ENCODE peak calls at places on chromosomes 3 and 15, in six cellular contexts. One of them, this sample, is unnamed.

GRCh38 chr3:37770938-37771918 is 90.5 kb upstream of the CTDSPL start:
- DNase-seq in SK-N-SH: peak; percentile 41
- DNase-seq in H1: no peak
- DNase-seq in A549: no peak
- DNase-seq in HepG2: no peak
- DNase-seq in K562: peak; percentile 38
- DNase-seq in this sample: no peak

GRCh38 chr3:193850084-193850619 is 257.1 kb downstream of the OPA1 start:
- DNase-seq in SK-N-SH: no peak
- DNase-seq in H1: no peak
- DNase-seq in A549: no peak
- DNase-seq in HepG2: no peak
- DNase-seq in K562: no peak
- DNase-seq in this sample: no peak

GRCh38 chr15:90013503-90013937 is 12.4 kb downstream of the ZNF710 start:
- DNase-seq in SK-N-SH: no peak
- DNase-seq in H1: no peak
- DNase-seq in A549: no peak
- DNase-seq in HepG2: no peak
- DNase-seq in K562: no peak
- DNase-seq in this sample: no peak

GRCh38 chr3:179266701-179267211 is 15.8 kb upstream of the KCNMB3 start:
- DNase-seq in SK-N-SH: no peak
- DNase-seq in H1: no peak
- DNase-seq in A549: no peak
- DNase-seq in HepG2: no peak
- DNase-seq in K562: no peak
- DNase-seq in this sample: no peak

GRCh38 chr3:143402602-143403001 is 283.0 kb downstream of the CHST2 start:
- DNase-seq in SK-N-SH: no peak
- DNase-seq in H1: no peak
- DNase-seq in A549: no peak
- DNase-seq in HepG2: no peak
- DNase-seq in K562: no peak
- DNase-seq in this sample: no peak

GRCh38 chr3:172104471-172105072 is 65.2 kb downstream of the FNDC3B start:
- DNase-seq in SK-N-SH: peak; percentile 12
- DNase-seq in H1: no peak
- DNase-seq in A549: no peak
- DNase-seq in HepG2: no peak
- DNase-seq in K562: peak; percentile 59
- DNase-seq in this sample: no peak

GRCh38 chr15:101295607-101296225 is 668 bp upstream of the SNRPA1 start:
- DNase-seq in SK-N-SH: no peak
- DNase-seq in H1: no peak
- DNase-seq in A549: no peak
- DNase-seq in HepG2: no peak
- DNase-seq in K562: no peak
- DNase-seq in this sample: no peak

GRCh38 chr15:98779463-98780071 is 131.2 kb downstream of the IGF1R start:
- DNase-seq in SK-N-SH: peak; percentile 76
- DNase-seq in H1: peak; percentile 82
- DNase-seq in A549: peak; percentile 85
- DNase-seq in HepG2: peak; percentile 64
- DNase-seq in K562: peak; percentile 76
- DNase-seq in this sample: peak; percentile 41

GRCh38 chr3:38966956-38967795 is 84.6 kb downstream of the SCN11A start:
- DNase-seq in SK-N-SH: no peak
- DNase-seq in H1: no peak
- DNase-seq in A549: no peak
- DNase-seq in HepG2: no peak
- DNase-seq in K562: no peak
- DNase-seq in this sample: no peak

GRCh38 chr15:70023769-70024491 is 73.8 kb downstream of the TLE3 start:
- DNase-seq in SK-N-SH: no peak
- DNase-seq in H1: no peak
- DNase-seq in A549: no peak
- DNase-seq in HepG2: no peak
- DNase-seq in K562: no peak
- DNase-seq in this sample: no peak

GRCh38 chr3:170419301-170420087 is 826 bp downstream of the CLDN11 start:
- DNase-seq in SK-N-SH: peak; percentile 32
- DNase-seq in H1: no peak
- DNase-seq in A549: no peak
- DNase-seq in HepG2: no peak
- DNase-seq in K562: no peak
- DNase-seq in this sample: no peak

GRCh38 chr3:124363451-124363850 is 366.8 kb upstream of the UMPS start:
- DNase-seq in SK-N-SH: no peak
- DNase-seq in H1: no peak
- DNase-seq in A549: no peak
- DNase-seq in HepG2: no peak
- DNase-seq in K562: no peak
- DNase-seq in this sample: no peak

GRCh38 chr3:32303977-32304376 is 65.5 kb downstream of the CMTM8 start:
- DNase-seq in SK-N-SH: no peak
- DNase-seq in H1: no peak
- DNase-seq in A549: no peak
- DNase-seq in HepG2: no peak
- DNase-seq in K562: no peak
- DNase-seq in this sample: no peak

DNA sequence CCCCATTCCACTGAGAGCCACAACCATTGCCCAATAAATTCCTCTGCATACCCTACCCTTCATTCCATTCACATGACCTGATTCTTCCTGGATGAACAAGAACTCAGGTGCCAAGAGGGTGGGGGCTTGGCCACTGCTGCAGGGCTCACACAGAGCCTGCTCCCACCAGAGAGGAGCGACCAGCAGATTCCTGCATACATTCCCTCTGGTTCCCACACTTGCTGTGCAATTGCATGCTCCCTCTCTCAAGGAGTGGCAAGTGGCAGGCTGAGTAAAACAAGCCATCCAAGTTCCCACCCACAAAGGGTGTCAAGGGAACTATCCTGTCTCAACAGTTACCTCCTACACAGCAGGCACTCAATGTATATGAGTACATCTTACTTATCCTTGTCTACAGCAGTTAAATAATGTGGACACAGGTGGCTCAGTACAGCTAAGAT is 217.7 kb downstream of the ALCAM start:
- DNase-seq in SK-N-SH: no peak
- DNase-seq in H1: no peak
- DNase-seq in A549: no peak
- DNase-seq in HepG2: no peak
- DNase-seq in K562: no peak
- DNase-seq in this sample: no peak
- TF ChIP-seq CHD2 in SK-N-SH: no peak
- TF ChIP-seq CHD2 in H1: no peak
- TF ChIP-seq CHD2 in A549: no peak
- TF ChIP-seq CHD2 in HepG2: no peak
- TF ChIP-seq CHD2 in K562: no peak
- TF ChIP-seq CHD2 in this sample: no peak

DNA sequence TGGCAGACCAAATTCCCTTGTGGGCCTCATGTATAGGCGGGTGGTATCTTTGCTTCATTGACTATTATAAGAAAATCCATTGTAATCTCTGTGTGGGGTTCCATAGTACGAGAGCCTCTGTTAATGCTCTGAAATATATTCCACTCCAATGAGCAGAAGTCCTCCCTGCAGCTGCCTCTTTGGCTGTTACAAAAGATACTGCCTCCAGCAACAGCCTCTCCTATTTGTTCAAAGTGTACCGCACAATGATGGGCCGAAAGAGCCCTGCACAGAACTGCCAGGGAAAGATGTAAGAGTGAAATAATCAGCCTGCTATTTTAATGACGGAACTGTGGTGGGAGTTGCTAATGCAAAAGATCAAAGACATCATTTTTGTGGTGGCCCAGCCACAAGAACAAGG is 48.9 kb downstream of the GRK7 start:
- DNase-seq in SK-N-SH: no peak
- DNase-seq in H1: no peak
- DNase-seq in A549: no peak
- DNase-seq in HepG2: no peak
- DNase-seq in K562: no peak
- DNase-seq in this sample: no peak
- TF ChIP-seq CHD2 in SK-N-SH: no peak
- TF ChIP-seq CHD2 in H1: no peak
- TF ChIP-seq CHD2 in A549: no peak
- TF ChIP-seq CHD2 in HepG2: no peak
- TF ChIP-seq CHD2 in K562: no peak
- TF ChIP-seq CHD2 in this sample: no peak

GRCh38 chr15:71145648-71146047 is 30.4 kb downstream of the THSD4 start:
- DNase-seq in SK-N-SH: no peak
- DNase-seq in H1: no peak
- DNase-seq in A549: no peak
- DNase-seq in HepG2: no peak
- DNase-seq in K562: no peak
- DNase-seq in this sample: no peak
- TF ChIP-seq CHD2 in SK-N-SH: no peak
- TF ChIP-seq CHD2 in H1: no peak
- TF ChIP-seq CHD2 in A549: no peak
- TF ChIP-seq CHD2 in HepG2: no peak
- TF ChIP-seq CHD2 in K562: no peak
- TF ChIP-seq CHD2 in this sample: no peak

GRCh38 chr3:176399193-176399592 is 798.1 kb downstream of the TBL1XR1 start:
- DNase-seq in SK-N-SH: no peak
- DNase-seq in H1: no peak
- DNase-seq in A549: no peak
- DNase-seq in HepG2: no peak
- DNase-seq in K562: no peak
- DNase-seq in this sample: no peak

GRCh38 chr3:176395269-176395668 is 802.0 kb downstream of the TBL1XR1 start:
- DNase-seq in SK-N-SH: no peak
- DNase-seq in H1: no peak
- DNase-seq in A549: no peak
- DNase-seq in HepG2: no peak
- DNase-seq in K562: no peak
- DNase-seq in this sample: no peak
- TF ChIP-seq CHD2 in SK-N-SH: no peak
- TF ChIP-seq CHD2 in H1: no peak
- TF ChIP-seq CHD2 in A549: no peak
- TF ChIP-seq CHD2 in HepG2: no peak
- TF ChIP-seq CHD2 in K562: no peak
- TF ChIP-seq CHD2 in this sample: no peak

GRCh38 chr3:159830523-159831151 is 158.0 kb upstream of the IL12A start:
- DNase-seq in SK-N-SH: no peak
- DNase-seq in H1: no peak
- DNase-seq in A549: no peak
- DNase-seq in HepG2: no peak
- DNase-seq in K562: no peak
- DNase-seq in this sample: no peak

GRCh38 chr3:159832024-159832423 is 156.6 kb upstream of the IL12A start:
- DNase-seq in SK-N-SH: no peak
- DNase-seq in H1: no peak
- DNase-seq in A549: no peak
- DNase-seq in HepG2: no peak
- DNase-seq in K562: no peak
- DNase-seq in this sample: peak; percentile 25

GRCh38 chr3:159831466-159831865 is 157.2 kb upstream of the IL12A start:
- DNase-seq in SK-N-SH: no peak
- DNase-seq in H1: no peak
- DNase-seq in A549: no peak
- DNase-seq in HepG2: no peak
- DNase-seq in K562: no peak
- DNase-seq in this sample: no peak

GRCh38 chr3:159828542-159828943 is 160.1 kb upstream of the IL12A start:
- DNase-seq in SK-N-SH: peak; percentile 74
- DNase-seq in H1: no peak
- DNase-seq in A549: peak; percentile 38
- DNase-seq in HepG2: peak; percentile 3
- DNase-seq in K562: peak; percentile 11
- DNase-seq in this sample: no peak

GRCh38 chr3:159829056-159829995 is 159.3 kb upstream of the IL12A start:
- DNase-seq in SK-N-SH: peak; percentile 70
- DNase-seq in H1: no peak
- DNase-seq in A549: no peak
- DNase-seq in HepG2: peak; percentile 20
- DNase-seq in K562: no peak
- DNase-seq in this sample: no peak
- TF ChIP-seq CHD2 in SK-N-SH: peak; percentile 78
- TF ChIP-seq CHD2 in H1: no peak
- TF ChIP-seq CHD2 in A549: no peak
- TF ChIP-seq CHD2 in HepG2: no peak
- TF ChIP-seq CHD2 in K562: no peak
- TF ChIP-seq CHD2 in this sample: no peak

DNA sequence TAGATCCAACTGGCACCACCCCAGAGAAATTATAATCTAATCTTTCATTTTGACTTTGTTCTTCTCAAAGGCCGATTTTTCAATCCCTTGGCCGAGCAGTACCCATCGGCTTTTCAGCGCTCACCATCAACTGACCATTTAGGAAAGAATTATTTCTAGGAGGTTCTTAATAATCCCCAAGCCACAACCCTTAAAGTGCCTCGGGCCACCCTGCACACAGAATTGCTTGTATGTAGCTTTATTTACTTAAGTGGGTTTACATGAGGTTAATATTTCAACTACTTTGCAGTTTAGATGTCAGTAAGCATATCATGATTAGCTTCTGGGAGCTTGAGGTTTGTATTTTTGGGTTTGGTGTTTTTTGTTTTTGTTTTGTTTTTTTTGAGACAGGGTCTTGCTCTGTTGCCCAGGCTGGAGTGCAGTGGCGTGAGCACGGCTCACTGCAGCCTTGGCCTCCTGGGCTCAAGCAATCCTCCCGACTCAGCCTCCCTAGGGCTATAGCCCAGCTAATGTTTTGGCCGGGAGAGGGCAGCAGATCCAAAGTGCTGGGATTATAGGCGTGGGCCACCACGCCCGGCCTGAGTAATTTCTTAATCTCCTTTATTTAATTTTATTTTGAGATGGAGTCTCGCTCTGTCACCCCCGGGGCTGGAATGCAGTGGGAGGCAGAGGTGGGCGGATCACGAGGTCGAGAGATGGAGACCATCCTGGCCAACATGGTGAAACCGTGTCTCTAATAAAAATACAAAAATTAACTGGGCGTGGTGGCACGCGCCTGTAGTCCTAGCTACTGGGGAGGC is 801 bp upstream of the CDAN1 start:
- DNase-seq in SK-N-SH: no peak
- DNase-seq in H1: no peak
- DNase-seq in A549: no peak
- DNase-seq in HepG2: peak; percentile 32
- DNase-seq in K562: peak; percentile 55
- DNase-seq in this sample: no peak
- TF ChIP-seq CHD2 in SK-N-SH: no peak
- TF ChIP-seq CHD2 in H1: no peak
- TF ChIP-seq CHD2 in A549: no peak
- TF ChIP-seq CHD2 in HepG2: no peak
- TF ChIP-seq CHD2 in K562: no peak
- TF ChIP-seq CHD2 in this sample: no peak

This sample was measured in GM12878.